ENCODE peak calls at places on chromosomes 16 and 17, in six cellular contexts. I is A549, V is GM12878, J is HepG2, E is endothelial cell of umbilical vein, D is K562. H is an unnamed sample.

GRCh38 chr17:56909742-56910508 is 3.9 kb downstream of the TRIM25 start:
- DNase-seq in E (no peak), J (peak), I (no peak), D (peak), V (no peak), H (no peak)

GRCh38 chr16:55526448-55526847 is 17.6 kb downstream of the LPCAT2 start:
- DNase-seq in E (peak), D (no peak), J (no peak), V (no peak), I (no peak), H (no peak)

GRCh38 chr17:47735139-47735464 is 2.1 kb downstream of the TBX21 start:
- DNase-seq in I (no peak), E (no peak), V (no peak), D (no peak), J (no peak), H (no peak)

GRCh38 chr16:84391151-84391873 is 23.0 kb downstream of the ATP2C2 start:
- DNase-seq in I (no peak), J (no peak), V (no peak), E (no peak), D (no peak), H (peak)

GRCh38 chr17:7644768-7645167 is 6.0 kb upstream of the ATP1B2 start:
- DNase-seq in D (peak), E (no peak), I (no peak), V (no peak), J (no peak), H (peak)

GRCh38 chr16:85908444-85908843 is 9.5 kb downstream of the IRF8 start:
- DNase-seq in J (no peak), V (peak), E (no peak), I (no peak), D (no peak), H (peak)

GRCh38 chr17:7538050-7538449 is 10.8 kb upstream of the TNFSF12 start:
- DNase-seq in I (no peak), J (no peak), V (no peak), D (no peak), E (no peak), H (no peak)

GRCh38 chr17:50426472-50426782 is 409 bp downstream of the ACSF2 start:
- DNase-seq in E (no peak), D (no peak), V (no peak), J (no peak), I (peak), H (no peak)

GRCh38 chr16:21263640-21264211 is 14.4 kb downstream of the CRYM start:
- DNase-seq in D (peak), E (no peak), V (peak), I (peak), J (peak), H (no peak)

GRCh38 chr16:47143329-47143676 is 442 bp downstream of the NETO2 start:
- DNase-seq in D (peak), E (peak), I (peak), V (no peak), J (peak), H (peak)

GRCh38 chr16:57204675-57205074 is 18.5 kb downstream of the RSPRY1 start:
- DNase-seq in I (no peak), V (no peak), D (no peak), E (no peak), J (no peak), H (peak)
- TF ChIP-seq CTCF in I (no peak), V (no peak), D (no peak), E (no peak), J (no peak), H (peak)

GRCh38 chr16:81392011-81392410 is 52.6 kb upstream of the CMIP start:
- DNase-seq in I (no peak), E (no peak), D (no peak), V (no peak), J (no peak), H (no peak)
- TF ChIP-seq MYC in I (no peak), E (no peak), D (no peak), V (no peak), J (no peak), H (no peak)

DNA sequence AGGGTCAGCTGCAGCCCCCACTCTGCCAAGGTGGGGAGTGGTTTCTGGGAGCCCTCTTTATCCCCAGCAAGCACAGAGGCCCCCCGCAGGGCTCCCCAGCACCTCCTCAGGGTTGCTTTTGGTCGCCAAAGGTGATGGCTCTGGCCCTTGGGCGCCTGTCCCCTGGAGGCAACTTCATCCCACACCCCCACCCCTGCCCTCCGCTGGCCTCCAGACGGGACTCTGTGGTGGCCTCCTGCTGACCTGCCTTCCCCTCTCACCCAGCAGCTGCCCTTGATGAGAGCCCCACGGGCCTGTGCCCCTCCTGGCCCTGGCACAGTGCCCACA is 7.8 kb upstream of the RHOT2 start:
- DNase-seq in V (no peak), I (no peak), D (no peak), E (no peak), J (no peak), H (no peak)
- H3K4me3 ChIP-seq in V (no peak), I (no peak), D (peak), E (no peak), J (no peak), H (no peak)

DNA sequence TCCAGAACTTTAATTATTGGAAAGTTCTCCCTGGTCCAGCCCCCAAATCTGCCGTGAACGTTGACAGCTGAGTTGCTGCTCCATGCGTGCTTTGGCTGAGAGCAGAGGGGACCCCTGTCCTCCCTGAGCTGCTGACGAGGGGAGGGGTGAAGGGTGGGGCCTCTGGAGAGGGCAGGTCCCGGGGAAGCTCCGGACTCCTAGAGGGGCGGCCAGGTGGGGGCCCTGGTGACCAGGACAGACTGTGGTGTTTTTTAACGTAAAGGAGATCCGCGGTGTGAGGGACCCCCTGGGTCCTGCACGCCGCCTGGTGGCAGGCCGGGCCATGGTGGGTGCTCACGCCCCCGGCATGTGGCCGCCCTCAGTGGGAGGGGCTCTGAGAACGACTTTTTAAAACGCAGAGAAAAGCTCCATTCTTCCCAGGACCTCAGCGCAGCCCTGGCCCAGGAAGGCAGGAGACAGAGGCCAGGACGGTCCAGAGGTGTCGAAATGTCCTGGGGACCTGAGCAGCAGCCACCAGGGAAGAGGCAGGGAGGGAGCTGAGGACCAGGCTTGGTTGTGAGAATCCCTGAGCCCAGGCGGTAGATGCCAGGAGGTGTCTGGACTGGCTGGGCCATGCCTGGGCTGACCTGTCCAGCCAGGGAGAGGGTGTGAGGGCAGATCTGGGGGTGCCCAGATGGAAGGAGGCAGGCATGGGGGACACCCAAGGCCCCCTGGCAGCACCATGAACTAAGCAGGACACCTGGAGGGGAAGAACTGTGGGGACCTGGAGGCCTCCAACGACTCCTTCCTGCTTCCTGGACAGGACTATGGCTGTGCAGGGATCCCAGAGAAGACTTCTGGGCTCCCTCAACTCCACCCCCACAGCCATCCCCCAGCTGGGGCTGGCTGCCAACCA is at the start of gene MC1R:
- DNase-seq in V (no peak), J (peak), I (peak), D (peak), E (peak), H (peak)
- TF ChIP-seq CTCF in V (peak), J (peak), I (peak), D (peak), E (peak), H (peak)

GRCh38 chr17:77647531-77647930 is 311.0 kb upstream of the TNRC6C start:
- DNase-seq in I (no peak), V (no peak), D (no peak), J (no peak), E (no peak), H (no peak)

GRCh38 chr17:77654296-77654695 is 304.2 kb upstream of the TNRC6C start:
- DNase-seq in V (no peak), D (no peak), I (no peak), J (no peak), E (no peak), H (no peak)

GRCh38 chr17:77651983-77652382 is 306.5 kb upstream of the TNRC6C start:
- DNase-seq in J (no peak), E (no peak), I (no peak), V (no peak), D (no peak), H (no peak)

GRCh38 chr17:77645441-77646430 is 312.8 kb upstream of the TNRC6C start:
- DNase-seq in I (no peak), E (no peak), D (no peak), J (no peak), V (no peak), H (peak)

GRCh38 chr17:77649717-77650211 is 308.7 kb upstream of the TNRC6C start:
- DNase-seq in I (peak), D (peak), V (no peak), J (no peak), E (no peak), H (peak)
- TF ChIP-seq MYC in I (no peak), D (no peak), V (no peak), J (no peak), E (no peak), H (peak)

DNA sequence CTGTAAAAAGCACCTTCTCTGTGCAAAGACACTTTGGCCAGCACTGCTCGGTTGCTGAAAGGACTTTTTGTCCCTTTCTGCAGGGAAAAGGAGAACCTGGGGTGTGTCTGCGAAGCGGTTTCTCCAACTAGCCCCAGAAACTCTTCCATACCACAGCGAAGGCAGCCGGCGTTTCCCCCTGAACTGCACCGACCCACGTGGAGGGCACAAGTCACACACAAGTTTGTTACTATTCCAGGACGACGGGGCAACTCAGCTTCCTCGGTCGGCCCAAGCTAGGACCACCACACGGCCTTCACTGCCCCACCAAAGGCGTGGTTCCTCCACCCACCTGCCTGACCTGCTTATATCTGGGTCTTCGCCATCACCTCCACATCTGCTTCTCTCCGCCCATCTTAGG is 1.9 kb downstream of the RTN4RL1 start:
- DNase-seq in V (no peak), D (no peak), J (no peak), E (no peak), I (no peak), H (no peak)
- H3K4me3 ChIP-seq in V (no peak), D (no peak), J (no peak), E (no peak), I (no peak), H (no peak)

DNA sequence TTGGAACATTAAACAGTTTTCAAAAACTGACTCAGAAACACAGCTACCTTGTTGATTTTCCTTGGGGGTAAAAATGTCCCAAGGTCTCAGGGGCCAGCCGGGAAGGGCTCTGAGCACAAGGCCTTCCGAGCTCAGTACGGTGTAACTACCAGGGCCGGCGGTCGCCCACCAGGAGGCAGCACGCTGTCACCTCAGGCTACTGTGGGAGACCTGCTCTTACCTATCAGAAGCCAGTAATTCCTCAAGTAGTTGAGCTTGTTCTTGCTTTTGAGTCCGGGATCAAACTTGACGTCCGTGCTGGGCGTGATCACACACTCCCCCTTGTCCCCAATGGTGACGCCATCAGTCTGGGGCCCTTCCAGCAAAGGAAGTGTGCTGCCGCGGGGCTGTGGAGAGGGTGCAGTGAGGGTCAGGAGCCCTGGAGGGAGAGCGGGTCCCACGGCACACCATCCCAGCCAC is 43.4 kb upstream of the ICAM2 start:
- DNase-seq in E (peak), D (peak), J (peak), I (peak), V (no peak), H (peak)
- TF ChIP-seq CTCF in E (peak), D (peak), J (peak), I (peak), V (peak), H (no peak)